ENCODE peak calls at places on chromosome 15, in ten cellular contexts. B is stimulated activated CD4-positive, alpha-beta T cell treated with anti-CD3 and anti-CD28 coated beads, Interleukin-1b, Interleukin-23, amount 100 ng/mL, for 4 hours; S is GM12891; A is sciatic nerve; N is activated gamma-delta T cell treated with Interleukin-2 at 50 U/mL for 16 hours; H is NCI-H1105 treated with DMSO at 0.1 percent for 48 hours; X is fibroblast of the aortic adventitia; C is LoVo; M is smooth muscle cell of the brain vasculature; K is osteocyte. Z is an unnamed sample.

GRCh38 chr15:62840518-62841268 is 201.9 kb upstream of the TPM1 start:
- DNase-seq in A (no peak), N (no peak), B (no peak), M (no peak), K (no peak), X (no peak), H (no peak), C (no peak), S (no peak), Z (no peak)

GRCh38 chr15:52261498-52262242 is 33.9 kb downstream of the MYO5C start:
- DNase-seq in S (peak), M (peak), N (peak), X (peak), A (peak), C (peak), K (peak), H (no peak), B (no peak), Z (no peak)

GRCh38 chr15:62477929-62478328 is 312.8 kb upstream of the C2CD4B start:
- DNase-seq in A (no peak), C (no peak), H (no peak), X (no peak), K (no peak), B (no peak), M (no peak), S (no peak), N (no peak), Z (no peak)

GRCh38 chr15:48101376-48101961 is 19.3 kb upstream of the SLC24A5 start:
- DNase-seq in S (no peak), C (no peak), M (no peak), X (peak), A (no peak), K (no peak), H (no peak), B (no peak), N (no peak), Z (no peak)

GRCh38 chr15:36826948-36827347 is 247.5 kb downstream of the CDIN1 start:
- DNase-seq in A (no peak), M (no peak), N (no peak), X (no peak), C (no peak), H (no peak), S (no peak), B (no peak), K (no peak), Z (no peak)

GRCh38 chr15:33994005-33994615 is 25.8 kb downstream of the CHRM5 start:
- DNase-seq in A (no peak), H (peak), M (no peak), C (no peak), B (no peak), K (no peak), X (peak), S (no peak), N (no peak), Z (no peak)

GRCh38 chr15:65906396-65906795 is 37.1 kb downstream of the RAB11A start:
- DNase-seq in M (no peak), X (no peak), A (no peak), N (no peak), B (no peak), C (peak), K (no peak), H (no peak), S (no peak), Z (no peak)

GRCh38 chr15:61364871-61365270 is 135.8 kb upstream of the RORA start:
- DNase-seq in N (no peak), H (no peak), M (no peak), K (no peak), A (no peak), X (no peak), B (no peak), S (no peak), C (no peak), Z (no peak)

GRCh38 chr15:84894743-84895425 is 10.4 kb downstream of the SLC28A1 start:
- DNase-seq in B (no peak), M (no peak), H (no peak), K (no peak), C (no peak), A (no peak), N (no peak), S (no peak), X (no peak), Z (no peak)

GRCh38 chr15:65952425-65953053 is 83.2 kb downstream of the RAB11A start:
- DNase-seq in N (no peak), K (no peak), S (no peak), A (no peak), B (no peak), X (peak), M (peak), H (no peak), C (peak), Z (no peak)

GRCh38 chr15:90885432-90886290 is 1.4 kb downstream of the FES start:
- DNase-seq in X (peak), B (peak), S (peak), H (peak), N (peak), A (peak), C (peak), M (no peak), K (peak), Z (peak)

GRCh38 chr15:67067930-67068542 is 2.6 kb downstream of the SMAD3 start:
- DNase-seq in S (no peak), B (no peak), M (no peak), C (no peak), X (no peak), A (no peak), N (no peak), K (no peak), H (no peak), Z (no peak)

GRCh38 chr15:39598186-39598850 is 17.4 kb downstream of the THBS1 start:
- DNase-seq in C (peak), N (no peak), A (no peak), X (peak), K (no peak), M (no peak), H (no peak), S (no peak), B (no peak), Z (no peak)

GRCh38 chr15:52731004-52731403 is 51.8 kb upstream of the ATOSA start:
- DNase-seq in K (no peak), H (no peak), C (no peak), A (no peak), X (no peak), M (no peak), N (no peak), S (no peak), B (no peak), Z (no peak)

GRCh38 chr15:91116379-91117067 is 16.5 kb downstream of the SV2B start:
- DNase-seq in X (peak), A (no peak), S (peak), M (no peak), N (no peak), K (no peak), C (no peak), H (no peak), B (no peak), Z (no peak)

GRCh38 chr15:52786436-52787122 is 3.6 kb downstream of the ONECUT1 start:
- DNase-seq in M (no peak), A (no peak), C (no peak), K (no peak), H (no peak), S (no peak), B (no peak), X (no peak), N (no peak), Z (no peak)

GRCh38 chr15:60669351-60669750 is 190.4 kb upstream of the ICE2 start:
- DNase-seq in N (no peak), B (no peak), S (no peak), K (no peak), H (no peak), C (no peak), X (no peak), A (no peak), M (no peak), Z (no peak)

GRCh38 chr15:83845230-83845629 is 191.3 kb downstream of the ADAMTSL3 start:
- DNase-seq in S (no peak), X (peak), M (no peak), B (no peak), K (no peak), A (no peak), H (no peak), C (no peak), N (no peak), Z (no peak)

GRCh38 chr15:44662478-44663409 is 718 bp downstream of the SPG11 start:
- DNase-seq in N (peak), M (peak), C (peak), H (peak), A (peak), X (peak), K (peak), B (peak), S (peak), Z (peak)

GRCh38 chr15:33968224-33968623 is at the start of gene CHRM5:
- DNase-seq in H (peak), C (no peak), M (no peak), K (no peak), A (no peak), X (no peak), N (no peak), B (no peak), S (no peak), Z (no peak)

GRCh38 chr15:31437686-31438085 is 111.1 kb downstream of the KLF13 start:
- DNase-seq in A (no peak), H (no peak), X (no peak), K (no peak), C (no peak), B (peak), N (no peak), M (no peak), S (no peak), Z (no peak)

GRCh38 chr15:31031471-31032064 is 40.1 kb upstream of the MTMR10 start:
- DNase-seq in N (no peak), K (no peak), X (peak), B (no peak), S (no peak), C (no peak), H (no peak), A (no peak), M (no peak), Z (no peak)